ENCODE peak calls at places on chromosomes 4 and X, in nine cellular contexts. B is BJ; I is NCI-H1092; J is NCI-H2081 treated with DMSO at 0.1 percent for 48 hours; C is GM10248; N is HT-29; W is stimulated activated CD4-positive, alpha-beta T cell treated with anti-CD3 and anti-CD28 coated beads, Interleukin-12 subunit alpha, Interleukin-12 subunit beta, amount 100 ng/mL, for 4 hours; Z is HT1080; S is small intestine. R is an unnamed sample.

GRCh38 chr4:162149644-162150043 is 14.2 kb downstream of the FSTL5 start:
- DNase-seq in J (no peak), I (no peak), Z (no peak), S (no peak), C (no peak), B (no peak), W (no peak), N (no peak), R (no peak)

GRCh38 chr4:68591204-68591603 is 15.1 kb upstream of the UGT2B17 start:
- DNase-seq in Z (peak), J (no peak), S (no peak), N (no peak), I (no peak), C (no peak), W (no peak), B (no peak), R (no peak)

GRCh38 chr4:180828455-180829018 is 1414.7 kb upstream of the TENM3 start:
- DNase-seq in C (no peak), W (no peak), J (peak), N (peak), Z (peak), I (peak), S (peak), B (peak), R (no peak)

GRCh38 chrX:130173190-130173895 is 1.6 kb downstream of the RAB33A start:
- DNase-seq in C (peak), S (no peak), J (no peak), N (no peak), Z (peak), W (peak), B (peak), I (no peak), R (peak)

GRCh38 chrX:23251043-23251442 is 83.6 kb upstream of the PTCHD1 start:
- DNase-seq in J (no peak), W (no peak), B (no peak), I (no peak), Z (no peak), N (no peak), S (no peak), C (no peak), R (no peak)

GRCh38 chrX:41293269-41293668 is 40.7 kb upstream of the DDX3X start:
- DNase-seq in J (no peak), B (no peak), I (no peak), S (no peak), N (peak), W (no peak), C (no peak), Z (peak), R (no peak)

GRCh38 chrX:11309220-11309619 is 16.0 kb downstream of the AMELX start:
- DNase-seq in B (no peak), S (no peak), N (no peak), C (no peak), W (no peak), Z (peak), I (no peak), J (no peak), R (no peak)

GRCh38 chr4:145937021-145937861 is 1.4 kb downstream of the ZNF827 start:
- DNase-seq in N (peak), W (peak), I (peak), B (no peak), C (peak), S (peak), J (no peak), Z (peak), R (peak)